ENCODE peak calls at places on chromosomes 12 and 14, in six cellular contexts. D, E, Q, Y, M and H are unnamed samples.

GRCh38 chr14:95482967-95483842 is 33.2 kb downstream of the SYNE3 start:
- DNase-seq in D (peak), M (peak), Q (peak), E (no peak), Y (peak), H (peak)

GRCh38 chr12:28024231-28024995 is 51.9 kb upstream of the PTHLH start:
- DNase-seq in D (no peak), M (no peak), E (no peak), Q (no peak), Y (peak), H (no peak)

GRCh38 chr14:77565289-77566081 is 51.0 kb downstream of the SPTLC2 start:
- DNase-seq in E (no peak), M (no peak), Q (no peak), Y (no peak), D (no peak), H (no peak)

GRCh38 chr12:50655374-50655921 is 108.5 kb upstream of the ATF1 start:
- DNase-seq in E (no peak), Q (no peak), D (peak), Y (no peak), M (no peak), H (no peak)

GRCh38 chr12:46585854-46586621 is 213.5 kb upstream of the SLC38A2 start:
- DNase-seq in E (no peak), D (peak), M (peak), Y (peak), Q (no peak), H (peak)

GRCh38 chr12:104177663-104178501 is 37.7 kb upstream of the TXNRD1 start:
- DNase-seq in M (peak), Q (peak), Y (peak), D (peak), E (peak), H (peak)

GRCh38 chr14:23353433-23353780 is 720 bp upstream of the SLC22A17 start:
- DNase-seq in M (no peak), E (no peak), Q (no peak), D (no peak), Y (no peak), H (no peak)

GRCh38 chr12:98788396-98788795 is 143.3 kb downstream of the APAF1 start:
- DNase-seq in Y (no peak), D (no peak), E (no peak), Q (no peak), M (no peak), H (no peak)

GRCh38 chr14:36254020-36254614 is 66.3 kb downstream of the MBIP start:
- DNase-seq in D (peak), E (no peak), Y (no peak), Q (no peak), M (no peak), H (no peak)

GRCh38 chr12:121793501-121793835 is at the start of gene RHOF:
- DNase-seq in D (no peak), M (peak), Y (no peak), Q (no peak), E (peak), H (peak)

GRCh38 chr14:52926994-52927393 is 23.9 kb downstream of the FERMT2 start:
- DNase-seq in Q (no peak), Y (peak), M (no peak), D (peak), E (no peak), H (no peak)

GRCh38 chr12:45944771-45945170 is 45.6 kb downstream of the SCAF11 start:
- DNase-seq in Q (no peak), M (no peak), D (no peak), E (no peak), Y (no peak), H (no peak)

GRCh38 chr12:93072340-93072739 is 143.2 kb upstream of the EEA1 start:
- DNase-seq in M (no peak), Q (no peak), E (no peak), Y (no peak), D (no peak), H (no peak)

DNA sequence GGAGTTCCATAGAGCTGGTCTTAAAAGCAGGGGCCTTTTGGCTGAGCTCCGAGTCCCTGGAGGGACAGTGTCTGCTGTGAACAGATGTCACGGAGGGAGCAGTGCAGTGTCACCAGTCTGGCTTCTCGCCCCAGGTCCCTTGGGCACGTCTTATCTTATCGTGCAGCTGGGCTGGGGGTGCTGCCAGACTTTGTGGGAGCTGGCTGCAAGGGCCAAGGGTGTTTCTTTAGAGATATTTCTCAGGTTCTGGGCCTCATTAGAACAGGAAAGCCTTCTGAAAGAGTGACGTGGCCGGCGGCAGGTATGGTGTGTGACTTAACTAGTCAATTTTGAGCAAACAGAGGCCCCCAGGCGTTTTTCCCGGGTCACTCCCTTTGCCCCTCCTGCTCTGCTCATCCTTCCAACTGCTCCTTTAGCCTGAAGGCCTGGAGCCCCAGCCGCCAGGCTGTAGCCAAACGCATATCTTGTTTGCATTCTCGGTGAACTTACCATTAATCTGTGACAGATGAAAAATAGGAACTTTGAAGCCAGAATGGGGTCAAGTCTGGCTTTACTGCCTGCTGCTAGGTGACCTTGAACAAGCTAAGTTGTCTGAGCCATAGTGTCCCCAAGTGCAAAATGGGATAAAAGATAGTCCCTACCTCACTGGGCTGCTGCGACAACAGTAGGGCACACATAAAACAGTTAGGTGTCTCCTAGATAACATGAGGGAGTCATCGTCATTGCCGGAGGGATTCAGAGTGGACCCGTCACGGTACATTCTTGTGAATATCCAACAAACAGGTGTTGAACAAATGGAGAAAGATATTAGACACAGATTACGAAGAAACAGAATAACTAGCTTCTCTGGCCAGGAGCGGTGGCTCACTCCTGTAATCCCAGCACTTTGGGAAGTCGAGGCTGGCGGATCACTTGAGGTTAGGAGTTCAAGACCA is 71.4 kb downstream of the NINJ2 start:
- DNase-seq in E (peak), M (no peak), Q (no peak), Y (no peak), D (peak), H (peak)
- TF ChIP-seq EP300 in E (peak), M (no peak), Q (no peak), Y (no peak), D (no peak), H (no peak)

GRCh38 chr12:105617141-105617540 is 286.6 kb downstream of the C12orf75 start:
- DNase-seq in Y (no peak), D (no peak), M (no peak), Q (no peak), E (no peak), H (no peak)

GRCh38 chr12:105626653-105627052 is 296.2 kb downstream of the C12orf75 start:
- DNase-seq in D (no peak), Q (no peak), E (no peak), M (no peak), Y (no peak), H (no peak)

GRCh38 chr12:105623337-105623736 is 292.8 kb downstream of the C12orf75 start:
- DNase-seq in M (no peak), Y (no peak), D (no peak), Q (no peak), E (no peak), H (no peak)

GRCh38 chr12:105622846-105623245 is 292.4 kb downstream of the C12orf75 start:
- DNase-seq in Q (no peak), E (no peak), M (no peak), D (no peak), Y (no peak), H (no peak)

GRCh38 chr12:105622220-105622619 is 291.7 kb downstream of the C12orf75 start:
- DNase-seq in Q (no peak), Y (no peak), E (no peak), M (no peak), D (no peak), H (no peak)
- TF ChIP-seq EP300 in Q (no peak), Y (no peak), E (no peak), M (no peak), D (no peak), H (no peak)

DNA sequence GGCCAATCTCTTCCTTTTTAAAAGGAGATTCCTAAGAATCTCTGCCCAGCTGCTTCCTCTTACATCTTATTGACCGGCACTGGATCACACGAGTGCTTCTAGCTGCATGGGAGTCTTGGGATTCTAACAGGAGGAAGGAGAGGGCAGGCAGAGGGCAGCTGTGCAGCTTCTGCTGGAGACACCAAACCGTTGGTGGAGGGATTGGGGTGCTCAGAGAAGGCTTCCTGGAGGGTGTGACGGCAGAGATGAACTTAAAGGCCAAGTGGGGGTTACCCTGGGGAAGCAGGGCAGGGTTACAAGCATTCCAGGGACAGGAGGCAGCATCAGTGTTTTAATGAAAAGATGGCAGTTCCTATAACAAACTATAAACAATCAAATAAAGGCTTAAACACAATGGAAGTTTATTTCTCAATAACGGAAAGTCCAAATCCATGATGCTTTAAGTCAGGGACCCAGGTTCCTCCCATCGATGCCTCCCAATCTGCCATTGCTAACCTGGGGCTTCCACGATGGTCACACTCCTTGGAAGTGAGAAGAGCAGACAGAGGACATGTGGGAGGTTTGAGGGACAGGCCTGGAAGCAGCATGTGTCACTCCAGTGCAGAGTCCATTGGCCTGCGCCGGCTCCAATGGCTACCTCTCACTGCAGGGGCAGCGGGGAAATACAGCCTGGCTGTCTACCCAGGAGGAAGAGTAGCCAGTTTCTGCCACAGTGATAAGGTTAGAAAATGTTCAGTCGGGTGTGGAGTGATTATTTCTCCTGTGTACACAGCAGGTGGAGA is 53.1 kb upstream of the DDX11 start:
- DNase-seq in Q (no peak), D (no peak), Y (no peak), M (no peak), E (no peak), H (peak)
- TF ChIP-seq EP300 in Q (no peak), D (no peak), Y (no peak), M (no peak), E (no peak), H (no peak)

GRCh38 chr14:64643709-64644108 is 60.5 kb upstream of the PLEKHG3 start:
- DNase-seq in M (no peak), D (no peak), Q (no peak), Y (no peak), E (no peak), H (no peak)

GRCh38 chr14:64646103-64646502 is 58.1 kb upstream of the PLEKHG3 start:
- DNase-seq in Q (peak), M (no peak), D (no peak), Y (peak), E (no peak), H (no peak)

GRCh38 chr14:64641760-64642159 is 62.5 kb upstream of the PLEKHG3 start:
- DNase-seq in Y (no peak), Q (no peak), E (no peak), D (no peak), M (no peak), H (no peak)

GRCh38 chr14:64644629-64645028 is 59.6 kb upstream of the PLEKHG3 start:
- DNase-seq in D (no peak), Q (no peak), Y (no peak), E (no peak), M (no peak), H (no peak)

GRCh38 chr14:64645220-64645891 is 58.9 kb upstream of the PLEKHG3 start:
- DNase-seq in E (no peak), Y (peak), M (no peak), D (peak), Q (peak), H (no peak)
- TF ChIP-seq EP300 in E (no peak), Y (peak), M (peak), D (no peak), Q (peak), H (no peak)